ENCODE peak calls at places on chromosomes 11 and 22, in eight cellular contexts. K, A, F, X, C, U, L and G are unnamed samples.

GRCh38 chr11:10751581-10751940 is 515 bp downstream of the CTR9 start:
- DNase-seq in K (peak; percentile 32), A (no peak), F (no peak), X (no peak), C (no peak), U (no peak), L (no peak), G (no peak)

GRCh38 chr11:44031549-44031948 is 16.2 kb upstream of the ACCSL start:
- DNase-seq in K (no peak), A (no peak), F (no peak), X (no peak), C (no peak), U (no peak), L (no peak), G (no peak)

GRCh38 chr11:134714021-134714656 is 302.1 kb upstream of the B3GAT1 start:
- DNase-seq in K (no peak), A (no peak), F (no peak), X (no peak), C (no peak), U (no peak), L (no peak), G (no peak)

GRCh38 chr11:117299351-117300300 is 8.5 kb downstream of the BACE1-AS start:
- DNase-seq in K (no peak), A (no peak), F (no peak), X (no peak), C (no peak), U (no peak), L (no peak), G (no peak)

GRCh38 chr11:131064373-131064991 is 148.2 kb upstream of the SNX19 start:
- DNase-seq in K (peak; percentile 75), A (peak; percentile 68), F (peak; percentile 52), X (peak; percentile 70), C (no peak), U (peak; percentile 52), L (peak; percentile 55), G (peak; percentile 43)

GRCh38 chr11:128716661-128717210 is 22.9 kb downstream of the FLI1 start:
- DNase-seq in K (peak; percentile 57), A (no peak), F (no peak), X (peak; percentile 62), C (peak; percentile 52), U (no peak), L (no peak), G (peak; percentile 77)

GRCh38 chr11:3835752-3836151 is 5.0 kb downstream of the RHOG start:
- DNase-seq in K (no peak), A (no peak), F (no peak), X (no peak), C (no peak), U (no peak), L (no peak), G (no peak)

GRCh38 chr11:128627666-128628342 is 40.4 kb upstream of the ETS1 start:
- DNase-seq in K (no peak), A (no peak), F (no peak), X (no peak), C (peak; percentile 9), U (no peak), L (no peak), G (no peak)

GRCh38 chr11:7907121-7907520 is 23.9 kb downstream of the OR10A6 start:
- DNase-seq in K (peak; percentile 27), A (no peak), F (no peak), X (no peak), C (no peak), U (no peak), L (no peak), G (no peak)

GRCh38 chr11:117870176-117870952 is 6.1 kb downstream of the FXYD6 start:
- DNase-seq in K (no peak), A (no peak), F (no peak), X (no peak), C (no peak), U (no peak), L (no peak), G (no peak)

GRCh38 chr22:45094081-45094720 is 69.5 kb upstream of the NUP50 start:
- DNase-seq in K (no peak), A (no peak), F (no peak), X (no peak), C (no peak), U (no peak), L (no peak), G (no peak)

GRCh38 chr11:9516113-9516512 is 55.3 kb downstream of the ZNF143 start:
- DNase-seq in K (no peak), A (no peak), F (no peak), X (no peak), C (no peak), U (peak; percentile 53), L (no peak), G (no peak)

GRCh38 chr22:38924197-38924952 is 33.0 kb upstream of the APOBEC3A start:
- DNase-seq in K (peak; percentile 89), A (peak; percentile 83), F (peak; percentile 67), X (peak; percentile 90), C (no peak), U (peak; percentile 75), L (peak; percentile 60), G (peak; percentile 83)

GRCh38 chr11:61480261-61480660 is 28.3 kb upstream of the LRRC10B start:
- DNase-seq in K (no peak), A (no peak), F (no peak), X (no peak), C (no peak), U (no peak), L (no peak), G (no peak)

GRCh38 chr11:114084414-114084813 is 24.9 kb downstream of the ZBTB16 start:
- DNase-seq in K (no peak), A (no peak), F (no peak), X (no peak), C (no peak), U (no peak), L (no peak), G (no peak)

GRCh38 chr11:84398017-84398626 is 1112.0 kb upstream of the CCDC90B start:
- DNase-seq in K (peak; percentile 58), A (no peak), F (no peak), X (peak; percentile 1), C (no peak), U (peak; percentile 50), L (no peak), G (no peak)

GRCh38 chr22:45908961-45909360 is 68.0 kb downstream of the WNT7B start:
- DNase-seq in K (no peak), A (no peak), F (no peak), X (no peak), C (no peak), U (no peak), L (no peak), G (no peak)

GRCh38 chr22:44451016-44451415 is 47.0 kb downstream of the RTL6 start:
- DNase-seq in K (no peak), A (peak; percentile 28), F (no peak), X (no peak), C (no peak), U (no peak), L (no peak), G (no peak)

GRCh38 chr11:14499178-14499559 is 442 bp downstream of the COPB1 start:
- DNase-seq in K (peak; percentile 58), A (no peak), F (no peak), X (peak; percentile 10), C (peak; percentile 36), U (peak; percentile 19), L (no peak), G (peak; percentile 54)

DNA sequence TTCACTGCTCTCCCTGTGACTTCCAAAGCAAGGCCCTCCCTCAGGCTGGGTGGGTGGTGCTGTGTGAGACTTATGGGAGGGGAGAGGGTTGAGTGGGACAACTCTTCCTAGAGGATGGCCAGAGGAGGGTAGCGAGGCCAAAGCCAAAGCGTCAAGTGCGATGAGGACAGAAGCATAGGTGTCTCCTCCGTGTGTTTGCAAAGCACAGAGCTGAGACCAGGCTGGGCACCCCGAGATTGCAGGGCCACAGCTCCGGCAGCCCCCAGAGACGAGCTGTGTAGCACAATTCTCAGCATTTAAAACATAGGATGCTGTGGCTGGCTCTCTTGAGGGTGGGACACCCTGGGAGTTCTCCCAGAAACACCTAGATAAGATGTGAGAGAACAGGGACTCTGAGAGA is 1374.5 kb downstream of the BRD1 start:
- DNase-seq in K (no peak), A (no peak), F (no peak), X (no peak), C (no peak), U (no peak), L (no peak), G (no peak)
- H3K9me3 ChIP-seq in K (no peaks in the 10 kb centered on the region), A (no peaks in the 10 kb centered on the region), F (no peaks in the 10 kb centered on the region), X (peaks cover 47% of the 10 kb centered on the region), C (no peaks in the 10 kb centered on the region), U (no peaks in the 10 kb centered on the region), L (peaks cover 85% of the 10 kb centered on the region), G (no peaks in the 10 kb centered on the region)

GRCh38 chr11:45336136-45336535 is 50.0 kb upstream of the SYT13 start:
- DNase-seq in K (no peak), A (no peak), F (no peak), X (no peak), C (no peak), U (no peak), L (no peak), G (no peak)

GRCh38 chr11:45333506-45333971 is 47.4 kb upstream of the SYT13 start:
- DNase-seq in K (peak; percentile 38), A (no peak), F (no peak), X (peak; percentile 65), C (no peak), U (peak; percentile 36), L (no peak), G (peak; percentile 43)

GRCh38 chr11:45335434-45335833 is 49.3 kb upstream of the SYT13 start:
- DNase-seq in K (no peak), A (no peak), F (no peak), X (no peak), C (no peak), U (no peak), L (no peak), G (no peak)

GRCh38 chr11:45333023-45333422 is 46.9 kb upstream of the SYT13 start:
- DNase-seq in K (no peak), A (no peak), F (no peak), X (no peak), C (no peak), U (no peak), L (no peak), G (peak; percentile 30)

GRCh38 chr11:45334410-45334809 is 48.3 kb upstream of the SYT13 start:
- DNase-seq in K (no peak), A (no peak), F (no peak), X (no peak), C (no peak), U (no peak), L (no peak), G (no peak)
- H3K9me3 ChIP-seq in K (no peaks in the 10 kb centered on the region), A (no peaks in the 10 kb centered on the region), F (no peaks in the 10 kb centered on the region), X (no peaks in the 10 kb centered on the region), C (no peaks in the 10 kb centered on the region), U (no peaks in the 10 kb centered on the region), L (no peaks in the 10 kb centered on the region), G (no peaks in the 10 kb centered on the region)

DNA sequence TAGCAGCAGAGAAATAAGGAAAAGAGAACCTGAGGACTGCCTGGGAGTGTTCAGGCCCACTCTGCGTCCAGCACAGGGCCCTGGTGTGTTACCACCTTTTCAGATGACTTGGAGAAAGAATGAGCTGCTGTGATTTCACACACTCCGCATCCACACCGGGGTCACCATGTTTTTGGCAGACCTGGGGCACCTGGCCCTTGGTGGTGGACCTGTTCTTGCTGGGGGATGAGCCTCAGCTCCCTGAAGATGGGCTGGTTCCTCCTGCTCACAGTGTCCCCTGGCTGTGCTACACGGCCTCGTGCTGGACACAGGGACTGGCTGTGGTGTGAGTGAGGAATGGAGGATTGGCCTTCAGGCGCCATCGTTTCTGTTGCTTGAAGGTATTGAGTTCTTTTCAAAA is 1381.4 kb downstream of the TBC1D22A start:
- DNase-seq in K (no peak), A (no peak), F (no peak), X (no peak), C (no peak), U (no peak), L (no peak), G (no peak)
- H3K9me3 ChIP-seq in K (no peaks in the 10 kb centered on the region), A (no peaks in the 10 kb centered on the region), F (no peaks in the 10 kb centered on the region), X (peaks cover 76% of the 10 kb centered on the region), C (no peaks in the 10 kb centered on the region), U (no peaks in the 10 kb centered on the region), L (peaks cover 87% of the 10 kb centered on the region), G (no peaks in the 10 kb centered on the region)

GRCh38 chr22:47206819-47207218 is 444.4 kb downstream of the TBC1D22A start:
- DNase-seq in K (no peak), A (no peak), F (no peak), X (no peak), C (no peak), U (no peak), L (no peak), G (no peak)
- H3K9me3 ChIP-seq in K (no peaks in the 10 kb centered on the region), A (no peaks in the 10 kb centered on the region), F (no peaks in the 10 kb centered on the region), X (peaks cover 3% of the 10 kb centered on the region), C (no peaks in the 10 kb centered on the region), U (no peaks in the 10 kb centered on the region), L (peaks cover 16% of the 10 kb centered on the region), G (no peaks in the 10 kb centered on the region)